ENCODE peak calls at places on chromosomes 16 and 17, in ten cellular contexts. Q, E, G, V, C, X, U, A, I and D are unnamed samples. For H3K4me1 and H3K36me3, the result is how much of the 10 kb centered on the place peaks cover.

GRCh38 chr16:53829186-53829747 is 125.3 kb downstream of the FTO start:
- DNase-seq in Q (no peak), E (no peak), G (no peak), V (no peak), C (no peak), X (no peak), U (no peak), A (no peak), I (no peak), D (no peak)

GRCh38 chr17:8162997-8163977 is 539 bp upstream of the VAMP2 start:
- DNase-seq in Q (no peak), E (no peak), G (peak), V (peak), C (peak), X (no peak), U (peak), A (peak), I (peak), D (no peak)

GRCh38 chr16:22183901-22184614 is 21.8 kb downstream of the SDR42E2 start:
- DNase-seq in Q (no peak), E (no peak), G (peak), V (no peak), C (no peak), X (no peak), U (peak), A (no peak), I (no peak), D (no peak)

GRCh38 chr16:88684569-88685155 is 1.6 kb downstream of the SNAI3 start:
- DNase-seq in Q (no peak), E (no peak), G (no peak), V (no peak), C (no peak), X (no peak), U (no peak), A (no peak), I (no peak), D (no peak)

GRCh38 chr17:38353668-38354067 is 2.0 kb downstream of the SOCS7 start:
- DNase-seq in Q (no peak), E (no peak), G (no peak), V (no peak), C (no peak), X (no peak), U (no peak), A (no peak), I (no peak), D (no peak)

GRCh38 chr17:48317732-48318131 is 112.3 kb downstream of the SKAP1 start:
- DNase-seq in Q (no peak), E (no peak), G (no peak), V (no peak), C (no peak), X (no peak), U (no peak), A (no peak), I (no peak), D (no peak)

GRCh38 chr16:5001571-5001970 is 32.2 kb downstream of the NAGPA start:
- DNase-seq in Q (no peak), E (no peak), G (no peak), V (no peak), C (no peak), X (no peak), U (no peak), A (no peak), I (no peak), D (no peak)

GRCh38 chr17:78168906-78169793 is 769 bp downstream of the SYNGR2 start:
- DNase-seq in Q (no peak), E (peak), G (peak), V (peak), C (peak), X (peak), U (peak), A (peak), I (peak), D (no peak)

GRCh38 chr17:38613981-38614779 is 8.4 kb upstream of the SRCIN1 start:
- DNase-seq in Q (no peak), E (no peak), G (no peak), V (no peak), C (peak), X (no peak), U (peak), A (no peak), I (no peak), D (no peak)

GRCh38 chr17:82776454-82776853 is 24.6 kb downstream of the TBCD start:
- DNase-seq in Q (no peak), E (no peak), G (no peak), V (no peak), C (no peak), X (no peak), U (no peak), A (no peak), I (no peak), D (no peak)

GRCh38 chr17:58231644-58232043 is 6.7 kb upstream of the LPO start:
- DNase-seq in Q (no peak), E (no peak), G (no peak), V (no peak), C (no peak), X (no peak), U (no peak), A (no peak), I (no peak), D (no peak)

GRCh38 chr17:1997587-1998425 is 27.3 kb downstream of the RTN4RL1 start:
- DNase-seq in Q (no peak), E (no peak), G (peak), V (peak), C (peak), X (peak), U (peak), A (no peak), I (peak), D (no peak)

GRCh38 chr16:80375973-80376372 is 164.8 kb upstream of the DYNLRB2 start:
- DNase-seq in Q (no peak), E (no peak), G (no peak), V (no peak), C (no peak), X (no peak), U (no peak), A (no peak), I (no peak), D (no peak)

GRCh38 chr17:37737081-37737480 is 7.8 kb downstream of the HNF1B start:
- DNase-seq in Q (no peak), E (no peak), G (no peak), V (no peak), C (no peak), X (no peak), U (no peak), A (no peak), I (no peak), D (no peak)

GRCh38 chr16:69166946-69167930 is 19.7 kb upstream of the SNTB2 start:
- DNase-seq in Q (no peak), E (no peak), G (no peak), V (no peak), C (no peak), X (no peak), U (no peak), A (no peak), I (no peak), D (no peak)

GRCh38 chr17:17567114-17567513 is 24.4 kb downstream of the PEMT start:
- DNase-seq in Q (no peak), E (no peak), G (no peak), V (no peak), C (no peak), X (no peak), U (no peak), A (peak), I (no peak), D (no peak)

GRCh38 chr17:4958102-4958501 is 7.2 kb downstream of the ENO3 start:
- DNase-seq in Q (no peak), E (no peak), G (no peak), V (no peak), C (no peak), X (no peak), U (no peak), A (no peak), I (no peak), D (no peak)

GRCh38 chr16:83187404-83187803 is 560.6 kb downstream of the CDH13 start:
- DNase-seq in Q (no peak), E (no peak), G (no peak), V (no peak), C (peak), X (no peak), U (no peak), A (no peak), I (no peak), D (no peak)

GRCh38 chr17:36849871-36850348 is 87.4 kb upstream of the LHX1 start:
- DNase-seq in Q (no peak), E (no peak), G (peak), V (no peak), C (no peak), X (no peak), U (no peak), A (no peak), I (peak), D (no peak)

GRCh38 chr16:84888450-84888849 is 68.7 kb downstream of the CRISPLD2 start:
- DNase-seq in Q (no peak), E (no peak), G (no peak), V (no peak), C (no peak), X (no peak), U (no peak), A (no peak), I (no peak), D (no peak)

GRCh38 chr16:70589998-70590471 is 56.3 kb upstream of the IL34 start:
- DNase-seq in Q (peak), E (peak), G (no peak), V (no peak), C (peak), X (no peak), U (peak), A (peak), I (no peak), D (peak)

GRCh38 chr17:21169496-21169895 is 42.7 kb downstream of the DHRS7B start:
- DNase-seq in Q (no peak), E (no peak), G (no peak), V (no peak), C (no peak), X (no peak), U (no peak), A (no peak), I (peak), D (no peak)

GRCh38 chr16:69253796-69254426 is 57.2 kb upstream of the VPS4A start:
- DNase-seq in Q (no peak), E (peak), G (no peak), V (no peak), C (peak), X (no peak), U (no peak), A (no peak), I (no peak), D (no peak)

GRCh38 chr17:78266231-78266631 is 34.8 kb downstream of the TMEM235 start:
- DNase-seq in Q (no peak), E (no peak), G (no peak), V (no peak), C (peak), X (no peak), U (no peak), A (no peak), I (no peak), D (no peak)

GRCh38 chr17:66485272-66485947 is 183.0 kb downstream of the PRKCA start:
- DNase-seq in Q (no peak), E (no peak), G (no peak), V (no peak), C (no peak), X (no peak), U (peak), A (no peak), I (no peak), D (no peak)

GRCh38 chr17:55812323-55812722 is 61.5 kb downstream of the PCTP start:
- DNase-seq in Q (no peak), E (no peak), G (no peak), V (no peak), C (no peak), X (no peak), U (no peak), A (no peak), I (no peak), D (no peak)

GRCh38 chr16:17370233-17371013 is 100.3 kb downstream of the XYLT1 start:
- DNase-seq in Q (no peak), E (no peak), G (no peak), V (no peak), C (no peak), X (no peak), U (no peak), A (no peak), I (no peak), D (no peak)

GRCh38 chr16:4734063-4734729 is at the start of the genes ANKS3 and DNAAF8:
- DNase-seq in Q (peak), E (peak), G (peak), V (peak), C (peak), X (peak), U (peak), A (peak), I (peak), D (peak)

GRCh38 chr17:53227514-53227913 is 595.2 kb upstream of the KIF2B start:
- DNase-seq in Q (no peak), E (no peak), G (no peak), V (no peak), C (peak), X (no peak), U (no peak), A (no peak), I (no peak), D (no peak)

GRCh38 chr16:22205577-22206012 is 483 bp upstream of the EEF2K start:
- DNase-seq in Q (no peak), E (no peak), G (no peak), V (no peak), C (no peak), X (no peak), U (no peak), A (no peak), I (no peak), D (no peak)

GRCh38 chr17:81480140-81480917 is 32.3 kb downstream of the ACTG1 start:
- DNase-seq in Q (no peak), E (no peak), G (no peak), V (no peak), C (no peak), X (no peak), U (no peak), A (no peak), I (no peak), D (no peak)

GRCh38 chr16:67807148-67807682 is 526 bp downstream of the TSNAXIP1 start:
- DNase-seq in Q (no peak), E (no peak), G (no peak), V (no peak), C (no peak), X (no peak), U (no peak), A (no peak), I (no peak), D (no peak)
- TF ChIP-seq CTCF in Q (peak), E (no peak), G (peak), V (no peak), C (peak), X (no peak), U (peak), A (no peak), I (peak), D (no peak)

GRCh38 chr17:34245496-34245895 is 9.6 kb upstream of the CCL2 start:
- DNase-seq in Q (no peak), E (no peak), G (no peak), V (no peak), C (no peak), X (no peak), U (no peak), A (no peak), I (no peak), D (no peak)
- H3K4me1 ChIP-seq in Q (under half), E (under half), G (under half), V (under half), C (under half), X (under half), U (under half), A (half or more), I (under half), D (under half)

DNA sequence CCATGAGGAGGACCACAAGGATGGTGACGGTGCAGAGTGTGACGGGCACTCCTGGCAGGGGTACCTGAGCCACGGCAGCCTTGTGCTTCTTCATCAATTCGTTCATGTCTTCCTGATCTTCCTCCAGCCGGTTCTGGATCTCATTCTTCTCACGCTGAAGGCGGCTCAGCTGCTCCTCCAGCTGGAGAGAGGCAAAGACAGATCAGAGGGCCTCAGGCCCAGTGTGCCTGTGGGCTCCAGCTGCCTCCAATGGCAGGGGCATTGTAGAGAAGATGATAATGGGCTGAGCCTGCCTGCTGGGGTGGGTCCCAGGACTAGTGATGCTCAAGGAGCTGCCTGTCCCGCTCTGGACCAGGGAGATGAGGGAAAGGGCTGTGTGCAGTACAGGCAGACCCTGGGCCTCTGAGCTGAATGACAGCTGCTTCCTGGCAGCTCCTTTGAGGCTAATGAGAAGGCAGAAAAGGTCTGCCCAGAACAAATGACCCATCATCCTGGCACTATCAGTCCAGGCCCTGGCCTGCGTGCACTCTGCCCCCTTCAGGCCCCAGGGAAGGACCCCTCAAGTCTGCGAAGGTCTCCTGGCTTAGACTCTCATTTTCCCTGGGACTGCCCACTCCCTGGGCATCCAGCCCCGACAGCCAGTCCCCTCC is 47.9 kb downstream of the PIPOX start:
- DNase-seq in Q (no peak), E (no peak), G (peak), V (no peak), C (no peak), X (no peak), U (no peak), A (no peak), I (no peak), D (no peak)
- H3K36me3 ChIP-seq in Q (under half), E (under half), G (under half), V (under half), C (under half), X (under half), U (under half), A (half or more), I (half or more), D (half or more)

DNA sequence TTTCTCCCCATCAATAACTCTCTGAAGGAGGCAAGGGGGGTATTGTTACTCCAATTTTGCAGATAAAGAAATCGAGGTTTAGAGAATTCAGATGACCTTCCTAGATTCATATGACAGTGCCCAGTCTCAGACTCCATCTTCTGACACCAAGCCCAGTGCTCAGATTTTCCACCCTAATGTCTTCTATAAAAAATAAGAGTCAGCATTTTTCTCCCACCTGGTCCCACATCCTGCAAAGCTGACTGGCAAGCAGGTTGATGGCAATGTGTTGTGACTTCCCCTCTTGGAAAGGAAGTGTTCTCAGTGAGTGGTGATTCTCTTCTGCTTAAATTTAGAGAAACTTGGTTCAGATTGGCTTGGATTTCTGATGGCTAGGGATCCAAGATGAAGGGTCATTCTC is 129.4 kb downstream of the SOX9 start:
- DNase-seq in Q (no peak), E (no peak), G (no peak), V (no peak), C (no peak), X (no peak), U (no peak), A (no peak), I (no peak), D (no peak)
- TF ChIP-seq CTCF in Q (no peak), E (no peak), G (no peak), V (no peak), C (no peak), X (no peak), U (no peak), A (no peak), I (no peak), D (no peak)

GRCh38 chr17:79815836-79816371 is 19.0 kb upstream of the CBX8 start:
- DNase-seq in Q (no peak), E (no peak), G (peak), V (no peak), C (no peak), X (no peak), U (no peak), A (no peak), I (no peak), D (no peak)
- H3K4me1 ChIP-seq in Q (under half), E (under half), G (under half), V (under half), C (under half), X (under half), U (under half), A (half or more), I (under half), D (under half)

DNA sequence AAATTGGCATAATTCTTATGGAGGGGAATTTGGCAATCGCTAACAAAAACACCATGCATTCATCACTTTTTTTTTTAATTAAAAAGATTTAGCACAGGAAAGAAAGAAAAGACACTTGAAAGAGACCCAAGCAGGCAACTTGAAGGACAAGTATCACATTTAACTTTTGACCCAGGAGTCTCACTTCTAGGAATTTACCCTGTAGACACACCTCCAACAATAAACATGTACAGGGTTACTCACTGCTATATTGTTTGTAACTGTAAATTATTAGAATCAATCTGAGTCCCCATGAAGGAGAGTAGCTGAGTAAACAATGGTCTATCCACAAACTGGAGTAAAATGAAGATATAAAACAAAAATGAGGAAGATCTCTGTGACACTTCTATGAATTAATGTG is 10.1 kb downstream of the KIAA0753 start:
- DNase-seq in Q (no peak), E (no peak), G (no peak), V (no peak), C (no peak), X (no peak), U (no peak), A (no peak), I (no peak), D (no peak)
- H3K36me3 ChIP-seq in Q (under half), E (under half), G (under half), V (under half), C (under half), X (under half), U (under half), A (half or more), I (half or more), D (under half)

GRCh38 chr16:55643161-55643970 is 12.4 kb upstream of the SLC6A2 start:
- DNase-seq in Q (no peak), E (no peak), G (no peak), V (peak), C (no peak), X (no peak), U (no peak), A (no peak), I (peak), D (no peak)
- TF ChIP-seq CTCF in Q (no peak), E (no peak), G (no peak), V (no peak), C (no peak), X (no peak), U (peak), A (peak), I (no peak), D (no peak)

GRCh38 chr16:2042666-2043295 is 4.9 kb downstream of the NTHL1 start:
- DNase-seq in Q (no peak), E (no peak), G (no peak), V (no peak), C (no peak), X (no peak), U (no peak), A (no peak), I (no peak), D (no peak)

GRCh38 chr16:2046125-2046888 is 1.3 kb downstream of the NTHL1 start:
- DNase-seq in Q (no peak), E (no peak), G (no peak), V (no peak), C (no peak), X (no peak), U (no peak), A (no peak), I (no peak), D (no peak)

GRCh38 chr16:2043296-2043979 is 4.2 kb downstream of the NTHL1 start:
- DNase-seq in Q (no peak), E (no peak), G (no peak), V (peak), C (no peak), X (peak), U (no peak), A (no peak), I (no peak), D (no peak)

GRCh38 chr16:2043980-2044451 is 3.6 kb downstream of the NTHL1 start:
- DNase-seq in Q (no peak), E (no peak), G (no peak), V (peak), C (no peak), X (peak), U (no peak), A (peak), I (no peak), D (no peak)

GRCh38 chr16:2044541-2044940 is 3.1 kb downstream of the NTHL1 start:
- DNase-seq in Q (no peak), E (no peak), G (no peak), V (peak), C (no peak), X (no peak), U (no peak), A (no peak), I (no peak), D (no peak)
- H3K4me1 ChIP-seq in Q (under half), E (under half), G (under half), V (half or more), C (under half), X (half or more), U (under half), A (half or more), I (under half), D (under half)